ENCODE peak calls at places on chromosome 5, in eight cellular contexts. One of them, this sample, is unnamed.

GRCh38 chr5:66080664-66081063 is 63.4 kb upstream of the SREK1 start:
- DNase-seq in body of pancreas: no peak
- DNase-seq in hypothalamus: no peak
- DNase-seq in NCI-H187: no peak
- DNase-seq in fibroblast of pulmonary artery: peak
- DNase-seq in tibial nerve: no peak
- DNase-seq in astrocyte of the cerebellum: no peak
- DNase-seq in activated T-cell treated with anti-CD3 and anti-CD28 coated beads for 4 hours: no peak
- DNase-seq in this sample: no peak

GRCh38 chr5:359301-359897 is 37.9 kb downstream of the AHRR start:
- DNase-seq in NCI-H187: no peak
- DNase-seq in hypothalamus: no peak
- DNase-seq in activated T-cell treated with anti-CD3 and anti-CD28 coated beads for 4 hours: no peak
- DNase-seq in body of pancreas: no peak
- DNase-seq in astrocyte of the cerebellum: no peak
- DNase-seq in fibroblast of pulmonary artery: no peak
- DNase-seq in tibial nerve: no peak
- DNase-seq in this sample: no peak

GRCh38 chr5:175870820-175871447 is 444 bp upstream of the CPLX2 start:
- DNase-seq in tibial nerve: no peak
- DNase-seq in hypothalamus: no peak
- DNase-seq in body of pancreas: no peak
- DNase-seq in fibroblast of pulmonary artery: no peak
- DNase-seq in NCI-H187: no peak
- DNase-seq in activated T-cell treated with anti-CD3 and anti-CD28 coated beads for 4 hours: no peak
- DNase-seq in astrocyte of the cerebellum: no peak
- DNase-seq in this sample: no peak

GRCh38 chr5:95822038-95822407 is 503 bp downstream of the GLRX start:
- DNase-seq in fibroblast of pulmonary artery: peak
- DNase-seq in body of pancreas: peak
- DNase-seq in tibial nerve: no peak
- DNase-seq in activated T-cell treated with anti-CD3 and anti-CD28 coated beads for 4 hours: no peak
- DNase-seq in NCI-H187: peak
- DNase-seq in astrocyte of the cerebellum: no peak
- DNase-seq in hypothalamus: peak
- DNase-seq in this sample: peak

GRCh38 chr5:124702442-124703024 is 43.9 kb downstream of the ZNF608 start:
- DNase-seq in NCI-H187: no peak
- DNase-seq in tibial nerve: no peak
- DNase-seq in astrocyte of the cerebellum: no peak
- DNase-seq in fibroblast of pulmonary artery: no peak
- DNase-seq in hypothalamus: no peak
- DNase-seq in activated T-cell treated with anti-CD3 and anti-CD28 coated beads for 4 hours: no peak
- DNase-seq in body of pancreas: no peak
- DNase-seq in this sample: no peak

GRCh38 chr5:14397717-14398116 is 183.9 kb upstream of the OTULINL start:
- DNase-seq in NCI-H187: no peak
- DNase-seq in fibroblast of pulmonary artery: peak
- DNase-seq in tibial nerve: no peak
- DNase-seq in body of pancreas: peak
- DNase-seq in activated T-cell treated with anti-CD3 and anti-CD28 coated beads for 4 hours: no peak
- DNase-seq in hypothalamus: no peak
- DNase-seq in astrocyte of the cerebellum: peak
- DNase-seq in this sample: no peak

GRCh38 chr5:25387949-25388348 is 743.2 kb upstream of the CDH10 start:
- DNase-seq in tibial nerve: no peak
- DNase-seq in fibroblast of pulmonary artery: no peak
- DNase-seq in astrocyte of the cerebellum: no peak
- DNase-seq in activated T-cell treated with anti-CD3 and anti-CD28 coated beads for 4 hours: no peak
- DNase-seq in body of pancreas: no peak
- DNase-seq in NCI-H187: no peak
- DNase-seq in hypothalamus: no peak
- DNase-seq in this sample: no peak

GRCh38 chr5:23742701-23743100 is 235.3 kb downstream of the PRDM9 start:
- DNase-seq in hypothalamus: no peak
- DNase-seq in tibial nerve: no peak
- DNase-seq in activated T-cell treated with anti-CD3 and anti-CD28 coated beads for 4 hours: no peak
- DNase-seq in body of pancreas: no peak
- DNase-seq in NCI-H187: no peak
- DNase-seq in fibroblast of pulmonary artery: peak
- DNase-seq in astrocyte of the cerebellum: no peak
- DNase-seq in this sample: no peak

GRCh38 chr5:141941307-141941706 is 16.7 kb downstream of the PCDH12 start:
- DNase-seq in fibroblast of pulmonary artery: no peak
- DNase-seq in hypothalamus: no peak
- DNase-seq in tibial nerve: no peak
- DNase-seq in astrocyte of the cerebellum: peak
- DNase-seq in body of pancreas: no peak
- DNase-seq in activated T-cell treated with anti-CD3 and anti-CD28 coated beads for 4 hours: no peak
- DNase-seq in NCI-H187: no peak
- DNase-seq in this sample: no peak

GRCh38 chr5:150299571-150300327 is 3.0 kb downstream of the ARSI start:
- DNase-seq in body of pancreas: no peak
- DNase-seq in NCI-H187: no peak
- DNase-seq in fibroblast of pulmonary artery: no peak
- DNase-seq in activated T-cell treated with anti-CD3 and anti-CD28 coated beads for 4 hours: no peak
- DNase-seq in tibial nerve: no peak
- DNase-seq in hypothalamus: no peak
- DNase-seq in astrocyte of the cerebellum: no peak
- DNase-seq in this sample: no peak

GRCh38 chr5:141910271-141910673 is 13.4 kb upstream of the DELE1 start:
- DNase-seq in body of pancreas: no peak
- DNase-seq in tibial nerve: no peak
- DNase-seq in activated T-cell treated with anti-CD3 and anti-CD28 coated beads for 4 hours: no peak
- DNase-seq in astrocyte of the cerebellum: no peak
- DNase-seq in NCI-H187: no peak
- DNase-seq in hypothalamus: no peak
- DNase-seq in fibroblast of pulmonary artery: no peak
- DNase-seq in this sample: no peak

GRCh38 chr5:10301266-10301665 is 6.4 kb downstream of the CMBL start:
- DNase-seq in fibroblast of pulmonary artery: no peak
- DNase-seq in tibial nerve: no peak
- DNase-seq in hypothalamus: no peak
- DNase-seq in body of pancreas: peak
- DNase-seq in activated T-cell treated with anti-CD3 and anti-CD28 coated beads for 4 hours: no peak
- DNase-seq in astrocyte of the cerebellum: no peak
- DNase-seq in NCI-H187: peak
- DNase-seq in this sample: no peak

GRCh38 chr5:18113724-18114123 is 479.5 kb downstream of the TAF11L14 start:
- DNase-seq in hypothalamus: no peak
- DNase-seq in tibial nerve: no peak
- DNase-seq in NCI-H187: no peak
- DNase-seq in astrocyte of the cerebellum: peak
- DNase-seq in fibroblast of pulmonary artery: peak
- DNase-seq in activated T-cell treated with anti-CD3 and anti-CD28 coated beads for 4 hours: no peak
- DNase-seq in body of pancreas: no peak
- DNase-seq in this sample: no peak

GRCh38 chr5:147748590-147748989 is 33.9 kb downstream of the JAKMIP2 start:
- DNase-seq in tibial nerve: no peak
- DNase-seq in activated T-cell treated with anti-CD3 and anti-CD28 coated beads for 4 hours: no peak
- DNase-seq in body of pancreas: no peak
- DNase-seq in astrocyte of the cerebellum: no peak
- DNase-seq in NCI-H187: peak
- DNase-seq in hypothalamus: no peak
- DNase-seq in fibroblast of pulmonary artery: no peak
- DNase-seq in this sample: no peak